ENCODE peak calls at places on chromosomes 11 and 22, in seven cellular contexts. A is BJ, X is foreskin keratinocyte, V is stomach, G is suprapubic skin, D is sigmoid colon, M is transverse colon. C is an unnamed sample.

GRCh38 chr22:26452236-26453016 is 23.4 kb downstream of the ASPHD2 start:
- DNase-seq in D (no peak), V (peak), X (no peak), M (no peak), A (no peak), G (no peak), C (no peak)

GRCh38 chr11:118883368-118884071 is at the start of gene CXCR5:
- DNase-seq in M (peak), A (no peak), X (no peak), G (no peak), V (no peak), D (no peak), C (no peak)

GRCh38 chr11:58905716-58906547 is 33.4 kb upstream of the GLYATL1 start:
- DNase-seq in G (no peak), A (peak), X (peak), V (peak), D (no peak), M (peak), C (peak)

GRCh38 chr11:27329867-27330632 is 33.0 kb downstream of the CCDC34 start:
- DNase-seq in D (no peak), X (peak), M (no peak), V (no peak), G (no peak), A (no peak), C (no peak)

GRCh38 chr11:18727499-18728236 is 1.7 kb upstream of the IGSF22 start:
- DNase-seq in D (no peak), M (peak), G (no peak), A (no peak), V (no peak), X (no peak), C (peak)

GRCh38 chr11:103737791-103738190 is 298.6 kb upstream of the DDI1 start:
- DNase-seq in X (no peak), G (no peak), V (no peak), M (no peak), A (no peak), D (no peak), C (no peak)

GRCh38 chr11:13462311-13462927 is 603 bp downstream of the BTBD10 start:
- DNase-seq in A (no peak), V (peak), D (peak), G (peak), X (peak), M (peak), C (no peak)

GRCh38 chr11:107370390-107370789 is 87.2 kb downstream of the CWF19L2 start:
- DNase-seq in D (no peak), X (no peak), V (no peak), G (no peak), M (no peak), A (peak), C (no peak)

GRCh38 chr11:68792400-68792955 is 41.2 kb upstream of the TESMIN start:
- DNase-seq in V (no peak), M (no peak), D (no peak), G (no peak), A (no peak), X (peak), C (no peak)

GRCh38 chr22:40328551-40328950 is 17.7 kb upstream of the ADSL start:
- DNase-seq in M (no peak), D (no peak), A (no peak), X (no peak), G (no peak), V (no peak), C (no peak)

GRCh38 chr11:108647387-108647700 is 17.5 kb upstream of the DDX10 start:
- DNase-seq in G (no peak), V (no peak), M (no peak), D (no peak), A (no peak), X (no peak), C (no peak)

GRCh38 chr11:7592706-7593105 is 78.9 kb downstream of the PPFIBP2 start:
- DNase-seq in V (peak), A (no peak), G (peak), X (peak), M (no peak), D (no peak), C (no peak)

GRCh38 chr11:82858556-82859091 is 41.6 kb downstream of the PRCP start:
- DNase-seq in M (no peak), D (no peak), G (no peak), A (peak), X (peak), V (no peak), C (no peak)

DNA sequence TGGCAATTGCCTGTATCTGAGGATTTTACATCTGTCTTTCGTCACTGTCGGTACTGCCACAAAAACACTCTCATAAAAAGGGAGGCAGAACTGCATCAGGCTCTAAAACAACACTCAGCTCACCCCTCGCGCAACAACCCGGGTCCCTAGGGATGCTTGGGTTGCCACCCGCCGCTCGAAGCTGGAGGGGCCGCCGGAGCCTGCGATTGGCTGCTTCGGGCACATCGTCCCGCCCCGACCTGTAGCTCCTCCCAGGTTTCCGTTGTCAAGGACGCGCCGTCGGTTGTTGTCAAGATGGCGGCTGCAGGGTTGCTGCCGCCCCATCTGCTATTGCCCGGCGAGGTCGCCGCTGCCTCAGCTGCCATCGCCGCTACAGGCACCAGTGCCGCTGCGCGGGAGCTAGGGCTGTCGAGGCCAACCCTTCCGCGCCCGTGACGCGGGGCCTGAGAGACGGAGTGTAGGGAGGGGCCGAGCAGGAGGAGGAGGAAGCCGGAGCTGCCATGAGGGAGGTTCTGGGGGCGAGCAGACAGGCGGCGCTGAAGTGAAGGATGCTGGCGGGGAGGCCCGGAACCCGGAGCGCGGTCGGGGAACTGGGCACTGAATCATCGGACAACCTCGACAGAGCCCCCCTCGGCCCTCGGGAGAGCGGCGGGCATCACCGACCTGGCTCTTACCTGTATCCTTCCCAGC is at the start of gene CEP126:
- DNase-seq in M (peak), A (peak), G (peak), X (peak), V (peak), D (peak), C (peak)
- TF ChIP-seq CTCF in M (no peak), A (peak), G (peak), X (peak), V (no peak), D (peak), C (peak)

GRCh38 chr11:62392506-62392905 is 26.3 kb upstream of the SCGB1A1 start:
- DNase-seq in M (no peak), D (no peak), X (no peak), G (peak), A (no peak), V (no peak), C (no peak)

GRCh38 chr11:62391642-62392425 is 27.0 kb upstream of the SCGB1A1 start:
- DNase-seq in X (no peak), M (no peak), V (no peak), A (no peak), G (peak), D (no peak), C (no peak)

GRCh38 chr11:62393735-62394134 is 25.1 kb upstream of the SCGB1A1 start:
- DNase-seq in M (no peak), X (no peak), V (no peak), G (peak), A (no peak), D (no peak), C (no peak)

GRCh38 chr11:62394825-62395538 is 23.9 kb upstream of the SCGB1A1 start:
- DNase-seq in X (peak), G (peak), A (peak), V (peak), M (peak), D (peak), C (peak)

GRCh38 chr11:62392944-62393628 is 25.7 kb upstream of the SCGB1A1 start:
- DNase-seq in D (no peak), V (no peak), G (peak), M (no peak), X (peak), A (no peak), C (no peak)
- TF ChIP-seq CTCF in D (no peak), V (no peak), G (no peak), M (peak), X (peak), A (no peak), C (peak)

DNA sequence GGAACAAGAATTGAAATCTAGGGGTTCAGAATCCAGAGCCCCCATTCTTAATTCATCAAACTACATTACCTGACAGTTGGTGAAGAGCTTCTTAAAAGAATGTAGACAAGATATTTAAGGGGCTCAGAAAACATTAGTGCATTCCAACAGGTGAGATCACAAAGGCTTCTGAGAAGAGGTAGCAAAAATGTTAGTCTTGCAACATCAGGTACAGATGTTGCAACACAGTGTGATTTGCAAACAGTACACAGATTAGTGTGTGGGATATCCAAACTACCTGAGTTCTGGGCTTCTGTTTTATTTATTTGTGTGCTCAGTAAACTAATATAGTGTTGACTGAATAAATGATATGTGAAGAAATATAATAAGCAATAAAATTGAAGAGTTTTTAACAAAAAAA is 11.8 kb downstream of the CASP4 start:
- DNase-seq in G (no peak), X (peak), M (no peak), D (no peak), V (no peak), A (no peak), C (no peak)
- TF ChIP-seq CTCF in G (no peak), X (no peak), M (no peak), D (no peak), V (no peak), A (no peak), C (no peak)

GRCh38 chr11:61390161-61390560 is 2.2 kb upstream of the TMEM216 start:
- DNase-seq in G (no peak), V (no peak), A (no peak), X (no peak), D (no peak), M (no peak), C (no peak)

GRCh38 chr11:61392991-61393595 is 706 bp downstream of the TMEM216 start:
- DNase-seq in X (no peak), G (no peak), V (no peak), A (no peak), M (no peak), D (no peak), C (no peak)
- TF ChIP-seq CTCF in X (peak), G (no peak), V (no peak), A (peak), M (no peak), D (no peak), C (peak)

GRCh38 chr22:50576070-50576469 is 2.2 kb downstream of the CPT1B start:
- DNase-seq in M (no peak), V (no peak), X (peak), G (peak), A (no peak), D (no peak), C (peak)
- TF ChIP-seq CTCF in M (no peak), V (no peak), X (peak), G (no peak), A (peak), D (no peak), C (peak)

GRCh38 chr22:43922123-43922522 is 1.5 kb upstream of the PNPLA3 start:
- DNase-seq in V (no peak), X (no peak), D (no peak), M (no peak), G (no peak), A (no peak), C (no peak)
- TF ChIP-seq CTCF in V (no peak), X (no peak), D (no peak), M (no peak), G (no peak), A (peak), C (peak)

GRCh38 chr11:100860318-100860896 is 173.3 kb downstream of the ARHGAP42 start:
- DNase-seq in A (no peak), X (no peak), G (no peak), V (no peak), M (no peak), D (no peak), C (no peak)

GRCh38 chr11:100865443-100865842 is 178.4 kb downstream of the ARHGAP42 start:
- DNase-seq in V (no peak), G (no peak), M (no peak), D (no peak), A (no peak), X (no peak), C (no peak)

GRCh38 chr11:100866453-100866852 is 179.4 kb downstream of the ARHGAP42 start:
- DNase-seq in X (no peak), D (no peak), M (no peak), G (no peak), A (no peak), V (no peak), C (no peak)

GRCh38 chr11:100861221-100861620 is 174.1 kb downstream of the ARHGAP42 start:
- DNase-seq in V (peak), M (no peak), A (no peak), X (peak), G (no peak), D (no peak), C (no peak)

DNA sequence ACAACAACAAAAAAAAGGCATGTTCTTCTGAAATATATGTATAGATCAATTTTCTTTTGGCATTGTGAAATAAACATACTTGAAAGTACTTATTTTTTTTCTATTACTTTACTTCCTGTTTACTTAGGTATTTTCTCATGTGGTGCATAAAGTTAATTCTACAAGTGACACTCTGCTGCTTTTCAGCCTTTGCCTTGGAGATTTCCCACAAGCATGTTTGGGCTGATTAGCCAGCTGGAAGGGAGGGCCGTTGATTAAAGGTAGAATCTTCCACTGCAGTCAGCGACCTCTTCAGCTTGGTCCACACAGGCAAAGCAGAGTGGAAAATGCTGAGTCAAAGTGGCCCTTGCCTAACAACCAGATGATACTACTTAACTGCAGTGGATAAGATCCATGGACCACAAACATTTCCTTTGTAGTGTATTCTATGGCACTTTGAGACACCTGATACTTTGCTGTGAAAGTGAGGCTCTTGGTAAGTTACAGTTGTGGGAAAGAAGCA is 176.0 kb downstream of the ARHGAP42 start:
- DNase-seq in A (peak), V (peak), M (no peak), D (no peak), G (no peak), X (no peak), C (no peak)
- TF ChIP-seq CTCF in A (no peak), V (no peak), M (no peak), D (no peak), G (no peak), X (no peak), C (no peak)

GRCh38 chr11:112292785-112293407 is 32.2 kb upstream of the PLET1 start:
- DNase-seq in D (peak), M (no peak), A (peak), G (peak), X (peak), V (peak), C (no peak)
- TF ChIP-seq CTCF in D (no peak), M (no peak), A (no peak), G (no peak), X (no peak), V (no peak), C (no peak)